ENCODE peak calls at places on chromosomes 11 and 22, in six cellular contexts. G, T, Q, N, P and V are unnamed samples.
A peak's percentile ranks its signal among the peaks of the same experiment; 100 is the strongest.

GRCh38 chr11:65776196-65776595 is 4.6 kb downstream of the AP5B1 start:
- ATAC-seq in G (no peak), T (peak; percentile 28), Q (no peak), N (no peak), P (no peak), V (peak; percentile 28)

GRCh38 chr11:88175707-88176066 is 444 bp upstream of the RAB38 start:
- ATAC-seq in G (no peak), T (peak; percentile 21), Q (no peak), N (peak; percentile 55), P (peak; percentile 31), V (peak; percentile 30)

GRCh38 chr11:46930089-46930488 is 6.5 kb upstream of the CSTPP1 start:
- ATAC-seq in G (peak; percentile 85), T (no peak), Q (peak; percentile 37), N (no peak), P (peak; percentile 50), V (no peak)

GRCh38 chr11:17498475-17498874 is 21.8 kb upstream of the ABCC8 start:
- ATAC-seq in G (no peak), T (no peak), Q (peak; percentile 58), N (peak; percentile 93), P (peak; percentile 82), V (no peak)

GRCh38 chr11:113540416-113541330 is 65.5 kb upstream of the DRD2 start:
- ATAC-seq in G (no peak), T (no peak), Q (peak; percentile 66), N (peak; percentile 19), P (peak; percentile 82), V (no peak)

GRCh38 chr22:27903805-27904473 is 15.1 kb downstream of the PITPNB start:
- ATAC-seq in G (no peak), T (no peak), Q (no peak), N (peak; percentile 95), P (no peak), V (no peak)

GRCh38 chr11:40294343-40294723 is 1165.1 kb downstream of the LRRC4C start:
- ATAC-seq in G (peak; percentile 32), T (no peak), Q (peak; percentile 72), N (peak; percentile 52), P (no peak), V (no peak)

GRCh38 chr11:36702330-36703054 is 104.5 kb upstream of the RAG2 start:
- ATAC-seq in G (peak; percentile 91), T (no peak), Q (peak; percentile 99), N (peak; percentile 94), P (peak; percentile 94), V (peak; percentile 57)

GRCh38 chr11:108854366-108854765 is 189.5 kb downstream of the DDX10 start:
- ATAC-seq in G (no peak), T (no peak), Q (no peak), N (peak; percentile 95), P (no peak), V (no peak)

DNA sequence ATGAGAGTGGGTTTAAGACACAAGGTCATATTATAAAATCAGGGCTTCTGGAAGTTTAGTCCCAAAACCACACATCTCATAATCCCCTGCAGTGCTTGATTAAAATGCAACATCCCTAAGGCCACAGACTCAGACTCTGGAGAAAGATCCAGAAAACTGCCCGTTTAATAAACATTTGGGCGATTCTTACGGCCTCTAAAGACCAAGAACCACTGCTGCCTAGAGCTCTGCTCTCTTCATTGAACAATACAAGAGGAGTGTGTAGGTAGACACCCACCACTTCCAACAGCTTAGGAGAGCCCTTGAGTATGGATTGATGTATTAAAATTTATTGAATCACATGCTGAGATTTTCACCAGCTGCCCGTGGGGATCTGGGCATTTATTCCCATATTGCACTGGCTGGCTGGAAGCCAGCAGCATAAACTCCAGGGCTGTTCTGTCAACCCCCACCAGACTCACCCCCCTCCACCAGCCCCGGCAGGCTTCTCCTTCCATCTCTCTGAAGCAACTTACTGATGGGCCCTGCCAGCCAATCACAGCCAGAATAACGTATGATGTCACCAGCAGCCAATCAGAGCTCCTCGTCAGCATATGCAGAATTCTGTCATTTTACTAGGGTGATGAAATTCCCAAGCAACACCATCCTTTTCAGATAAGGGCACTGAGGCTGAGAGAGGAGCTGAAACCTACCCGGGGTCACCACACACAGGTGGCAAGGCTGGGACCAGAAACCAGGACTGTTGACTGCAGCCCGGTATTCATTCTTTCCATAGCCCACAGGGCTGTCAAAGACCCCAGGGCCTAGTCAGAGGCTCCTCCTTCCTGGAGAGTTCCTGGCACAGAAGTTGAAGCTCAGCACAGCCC is 749 bp upstream of the BEST1 start:
- ATAC-seq in G (peak; percentile 69), T (peak; percentile 56), Q (peak; percentile 47), N (peak; percentile 66), P (peak; percentile 91), V (peak; percentile 90)
- TF ChIP-seq EP300 in G (no peak), T (no peak), Q (no peak), N (no peak), P (peak; percentile 96), V (no peak)

GRCh38 chr11:63998558-63999348 is 12.5 kb downstream of the OTUB1 start:
- ATAC-seq in G (peak; percentile 7), T (no peak), Q (peak; percentile 16), N (peak; percentile 6), P (peak; percentile 47), V (no peak)

GRCh38 chr11:63999349-64000025 is 13.2 kb downstream of the OTUB1 start:
- ATAC-seq in G (peak; percentile 6), T (no peak), Q (peak; percentile 3), N (peak; percentile 59), P (peak; percentile 86), V (peak; percentile 42)

GRCh38 chr11:64000740-64001514 is 14.7 kb downstream of the OTUB1 start:
- ATAC-seq in G (no peak), T (no peak), Q (no peak), N (no peak), P (no peak), V (no peak)

GRCh38 chr11:64001552-64002427 is 15.6 kb downstream of the OTUB1 start:
- ATAC-seq in G (no peak), T (no peak), Q (no peak), N (no peak), P (no peak), V (no peak)

DNA sequence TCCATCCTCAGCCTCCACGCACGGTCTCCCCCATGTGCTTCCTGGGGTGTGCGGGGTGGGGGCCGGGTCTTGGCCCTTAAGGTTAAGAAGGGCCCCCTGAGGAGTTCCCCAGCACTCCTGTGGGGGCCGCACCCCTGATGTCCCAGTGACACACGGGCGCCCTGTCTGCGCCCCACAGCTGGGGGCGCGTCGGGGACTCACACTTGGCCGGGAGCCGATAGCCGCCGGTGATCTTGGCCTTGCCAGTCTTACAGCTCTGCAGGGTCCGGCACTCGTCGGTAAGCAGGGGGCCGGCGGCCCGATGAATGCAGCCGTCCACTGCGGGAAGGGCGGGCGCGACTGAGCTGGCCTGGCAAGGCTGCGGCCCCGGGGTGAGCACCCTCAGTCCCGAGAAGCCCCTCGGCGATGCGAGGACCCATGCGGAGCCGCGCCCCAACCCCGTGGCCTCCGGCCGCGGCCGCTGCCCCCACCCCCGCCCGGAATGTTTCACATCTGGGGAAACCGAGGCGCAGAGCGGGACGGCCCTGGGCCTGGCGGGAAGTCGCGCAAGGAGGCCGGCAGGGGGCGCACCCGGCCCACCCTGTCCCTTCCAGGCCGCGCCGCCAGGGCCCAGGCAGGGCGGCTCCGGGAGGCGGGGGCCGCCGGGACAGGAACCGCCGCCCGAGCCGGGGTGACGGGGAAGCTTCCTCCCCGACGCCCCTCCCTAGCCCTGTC is 13.9 kb downstream of the OTUB1 start:
- ATAC-seq in G (no peak), T (peak; percentile 69), Q (no peak), N (peak; percentile 87), P (no peak), V (peak; percentile 86)
- H3K4me3 ChIP-seq in G (no peak overlapping the region), T (peak overlapping the region; percentile 40), Q (no peak overlapping the region), N (no peak overlapping the region), P (no peak overlapping the region), V (no peak overlapping the region)

DNA sequence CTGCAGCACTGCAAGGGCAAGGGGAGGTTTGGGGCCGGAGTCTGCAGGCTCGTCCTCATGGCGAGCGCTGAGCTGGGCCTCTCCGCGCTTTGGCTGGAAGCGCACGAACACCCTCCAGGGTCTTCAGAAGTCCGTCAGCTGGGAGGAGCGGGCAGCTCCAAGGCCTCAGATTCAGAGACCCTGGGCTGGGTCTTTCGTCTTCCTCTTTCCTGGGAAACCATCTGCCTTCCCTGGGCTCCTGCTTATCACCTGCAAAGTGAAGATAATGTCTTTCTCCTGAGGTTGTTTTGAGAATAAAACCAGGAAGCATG is 525.6 kb downstream of the BRD1 start:
- ATAC-seq in G (no peak), T (no peak), Q (no peak), N (no peak), P (no peak), V (no peak)
- TF ChIP-seq CTCF in G (no peak), T (no peak), Q (no peak), N (no peak), P (no peak), V (no peak)

GRCh38 chr11:117095301-117096139 is 2.7 kb downstream of the SIK3 start:
- ATAC-seq in G (no peak), T (no peak), Q (peak; percentile 35), N (no peak), P (peak; percentile 7), V (no peak)

GRCh38 chr11:117094776-117095175 is 3.5 kb downstream of the SIK3 start:
- ATAC-seq in G (no peak), T (no peak), Q (no peak), N (peak; percentile 13), P (no peak), V (no peak)

GRCh38 chr11:117090111-117090706 is 8.0 kb downstream of the SIK3 start:
- ATAC-seq in G (no peak), T (no peak), Q (no peak), N (peak; percentile 5), P (no peak), V (no peak)

GRCh38 chr11:117091753-117092477 is 6.3 kb downstream of the SIK3 start:
- ATAC-seq in G (no peak), T (no peak), Q (no peak), N (no peak), P (no peak), V (no peak)

DNA sequence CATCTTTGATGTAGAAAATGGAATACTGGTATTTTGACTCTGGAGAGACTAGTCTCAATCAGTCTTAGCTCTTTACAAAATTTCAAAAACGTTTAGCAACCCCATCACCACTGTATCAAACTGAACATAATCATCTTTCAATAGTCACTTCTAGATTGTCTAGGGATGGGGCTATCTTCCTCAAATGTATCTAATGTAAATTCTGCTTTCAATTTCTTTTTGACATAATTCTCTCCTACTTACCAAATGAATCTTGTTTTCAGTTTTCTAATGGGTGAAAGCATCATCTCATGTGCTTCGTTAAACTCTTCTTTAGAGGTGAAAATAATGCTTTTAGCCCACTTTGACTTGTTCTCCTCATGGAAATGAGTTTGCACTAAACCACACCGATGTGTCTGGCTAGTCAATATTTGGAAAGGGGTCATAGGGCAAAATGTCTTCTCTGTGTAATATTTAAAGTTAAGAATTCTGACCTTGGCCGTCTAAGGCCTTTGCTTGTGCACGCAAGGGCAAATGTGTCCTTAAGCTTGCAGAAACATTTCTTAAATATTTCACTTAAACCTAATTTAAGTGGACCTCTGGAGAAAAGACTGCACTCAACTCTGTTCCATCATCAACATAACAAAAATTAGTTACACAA is 5.2 kb downstream of the SIK3 start:
- ATAC-seq in G (no peak), T (no peak), Q (no peak), N (peak; percentile 55), P (no peak), V (no peak)
- TF ChIP-seq EP300 in G (no peak), T (no peak), Q (peak; percentile 72), N (no peak), P (no peak), V (no peak)